ENCODE peak calls at places on chromosome 2, in eight cellular contexts. J is testis, N is pancreas, C is cardiac muscle cell, L is IMR-90, E is H9, V is GM10248, M is tibial nerve. T is an unnamed sample.

GRCh38 chr2:200774920-200775319 is 36.8 kb upstream of the BZW1 start:
- DNase-seq in M (no peak), C (no peak), E (no peak), V (no peak), N (no peak), J (no peak), L (no peak), T (no peak)

GRCh38 chr2:231933916-231934401 is 7.8 kb upstream of the NPPC start:
- DNase-seq in M (no peak), L (no peak), V (no peak), C (peak), N (no peak), E (no peak), J (peak), T (no peak)

GRCh38 chr2:114729025-114729424 is 286.6 kb downstream of the DPP10 start:
- DNase-seq in C (no peak), M (no peak), J (no peak), N (no peak), L (no peak), V (no peak), E (no peak), T (no peak)

GRCh38 chr2:228699400-228699799 is 517.9 kb upstream of the SPHKAP start:
- DNase-seq in N (no peak), V (no peak), J (no peak), L (peak), E (no peak), C (peak), M (no peak), T (no peak)

GRCh38 chr2:197309369-197310231 is 980 bp downstream of the ANKRD44 start:
- DNase-seq in V (no peak), M (no peak), N (peak), C (no peak), E (peak), L (no peak), J (peak), T (peak)

GRCh38 chr2:20187331-20187730 is 37.6 kb downstream of the SDC1 start:
- DNase-seq in M (no peak), J (no peak), V (no peak), L (no peak), N (no peak), C (no peak), E (no peak), T (no peak)

GRCh38 chr2:43226558-43226954 is at the start of gene ZFP36L2:
- DNase-seq in L (peak), M (peak), E (peak), N (peak), J (peak), V (peak), C (peak), T (peak)

GRCh38 chr2:84969511-84970265 is 1.3 kb upstream of the KCMF1 start:
- DNase-seq in M (no peak), E (no peak), L (peak), J (peak), C (peak), V (no peak), N (no peak), T (no peak)

GRCh38 chr2:218513676-218514075 is 54.5 kb downstream of the USP37 start:
- DNase-seq in M (no peak), E (no peak), C (no peak), N (no peak), V (no peak), L (peak), J (no peak), T (no peak)

GRCh38 chr2:25041928-25042320 is at the start of gene EFR3B:
- DNase-seq in V (peak), C (peak), L (peak), M (peak), J (peak), N (peak), E (peak), T (peak)

GRCh38 chr2:145685323-145686050 is 1165.6 kb upstream of the ZEB2 start:
- DNase-seq in L (peak), J (no peak), V (no peak), C (peak), E (no peak), N (no peak), M (no peak), T (no peak)

GRCh38 chr2:111946294-111947114 is 48.1 kb downstream of the MERTK start:
- DNase-seq in E (no peak), J (peak), M (no peak), V (no peak), L (peak), C (peak), N (no peak), T (no peak)

GRCh38 chr2:3463914-3464313 is 55.4 kb downstream of the ADI1 start:
- DNase-seq in L (no peak), V (no peak), J (no peak), M (peak), N (peak), E (no peak), C (no peak), T (no peak)

GRCh38 chr2:3463156-3463835 is 56.0 kb downstream of the ADI1 start:
- DNase-seq in J (no peak), M (peak), E (no peak), C (no peak), N (peak), V (no peak), L (no peak), T (no peak)

GRCh38 chr2:3461781-3462492 is 57.4 kb downstream of the ADI1 start:
- DNase-seq in J (peak), E (no peak), L (peak), N (peak), V (peak), C (peak), M (peak), T (no peak)

GRCh38 chr2:3460831-3461544 is 58.3 kb downstream of the ADI1 start:
- DNase-seq in V (no peak), N (peak), J (peak), E (peak), C (no peak), M (peak), L (no peak), T (no peak)

DNA sequence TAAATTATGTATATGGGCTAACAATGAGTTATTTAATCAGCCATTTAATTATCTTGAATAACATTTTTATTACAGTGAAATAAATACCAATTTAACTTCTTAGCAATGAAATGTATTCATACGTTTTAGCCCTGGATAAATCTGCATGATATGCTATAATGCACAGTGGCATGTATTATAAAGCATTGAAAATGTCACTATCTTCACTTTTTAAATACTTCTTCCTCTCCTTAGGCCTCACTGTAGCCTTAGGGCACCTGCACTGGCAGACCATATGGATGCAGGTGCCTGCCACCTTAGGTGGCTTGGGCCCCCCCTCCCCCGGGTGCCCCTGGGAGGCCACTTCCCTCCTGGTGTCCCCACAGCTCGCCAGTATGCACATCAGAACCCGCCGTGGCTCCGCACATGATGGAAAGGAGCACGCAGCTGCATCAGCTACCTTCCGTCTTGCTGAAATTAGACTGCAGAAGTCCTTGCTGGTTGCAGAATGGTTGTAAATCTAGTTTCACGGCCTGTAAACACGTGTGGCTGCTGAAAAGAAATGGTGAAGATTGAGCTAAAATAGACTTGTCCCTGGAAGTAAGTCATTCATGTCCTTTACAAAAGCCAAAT is 56.7 kb downstream of the ADI1 start:
- DNase-seq in C (no peak), V (no peak), J (no peak), N (no peak), L (no peak), E (no peak), M (peak), T (no peak)
- TF ChIP-seq CTCF in C (no peak), V (no peak), J (no peak), N (no peak), L (no peak), E (no peak), M (no peak), T (no peak)

GRCh38 chr2:241258505-241259160 is 56.8 kb downstream of the HDLBP start:
- DNase-seq in M (no peak), C (no peak), J (no peak), L (no peak), V (no peak), E (peak), N (no peak), T (no peak)

GRCh38 chr2:241254904-241255351 is 60.5 kb downstream of the HDLBP start:
- DNase-seq in N (peak), M (no peak), E (no peak), J (no peak), V (no peak), L (no peak), C (no peak), T (no peak)

GRCh38 chr2:241256168-241256545 is 59.3 kb downstream of the HDLBP start:
- DNase-seq in E (peak), N (peak), J (peak), C (no peak), M (no peak), V (no peak), L (no peak), T (no peak)

GRCh38 chr2:241255542-241256167 is 59.8 kb downstream of the HDLBP start:
- DNase-seq in N (peak), J (peak), E (peak), M (no peak), L (no peak), V (no peak), C (no peak), T (no peak)

GRCh38 chr2:241257419-241258032 is 57.9 kb downstream of the HDLBP start:
- DNase-seq in J (peak), L (no peak), C (no peak), E (no peak), V (no peak), M (no peak), N (no peak), T (no peak)
- TF ChIP-seq CTCF in J (no peak), L (peak), C (peak), E (no peak), V (peak), M (no peak), N (no peak), T (no peak)

GRCh38 chr2:180520206-180520605 is 460.2 kb upstream of the UBE2E3 start:
- DNase-seq in E (no peak), V (no peak), L (peak), J (no peak), N (no peak), M (no peak), C (peak), T (no peak)
- TF ChIP-seq CTCF in E (no peak), V (no peak), L (peak), J (no peak), N (no peak), M (no peak), C (no peak), T (no peak)

DNA sequence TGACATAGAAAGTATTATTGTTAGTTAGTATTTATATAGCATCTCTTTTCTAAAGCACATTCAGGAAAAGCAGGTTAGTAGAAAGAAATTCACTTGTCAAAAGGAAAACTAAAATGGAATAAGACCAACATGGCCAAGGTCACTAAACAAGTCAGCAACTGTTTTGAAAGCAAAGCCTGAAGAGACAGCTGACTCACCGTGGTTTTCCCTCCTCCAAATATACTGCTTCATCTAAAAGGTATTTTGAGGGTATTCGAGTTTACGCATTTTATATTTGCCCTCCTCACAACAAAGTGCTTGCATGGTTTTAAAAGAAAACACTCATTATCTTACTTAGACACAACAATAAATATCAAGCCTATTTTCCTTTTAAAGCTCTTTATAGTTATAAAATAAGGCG is 24.0 kb downstream of the ZNF385B start:
- DNase-seq in J (no peak), E (no peak), L (peak), M (no peak), C (peak), V (no peak), N (no peak), T (no peak)
- TF ChIP-seq CTCF in J (no peak), E (no peak), L (no peak), M (no peak), C (no peak), V (no peak), N (no peak), T (no peak)

DNA sequence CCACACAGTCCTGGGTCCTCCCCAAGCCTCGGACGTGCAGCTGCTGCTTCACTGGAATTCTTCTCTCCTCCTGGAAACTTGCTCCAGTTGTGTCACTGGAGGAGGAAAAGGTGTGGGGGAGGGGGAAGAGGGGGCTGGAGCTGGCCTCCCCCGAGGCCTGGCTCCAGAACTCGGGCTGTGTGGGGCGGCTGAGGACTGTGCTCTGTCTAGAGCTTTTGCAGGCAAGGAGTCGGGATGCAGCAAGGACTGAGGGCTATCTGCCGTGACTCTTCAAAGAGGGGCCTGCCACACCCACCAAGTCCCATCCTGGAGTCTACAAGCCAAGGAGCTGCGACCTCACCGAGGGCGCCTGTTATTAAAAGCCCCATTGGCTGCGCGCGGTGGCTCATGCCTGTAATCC is 44.1 kb downstream of the GPC1 start:
- DNase-seq in V (no peak), L (no peak), E (peak), C (no peak), N (no peak), M (no peak), J (no peak), T (no peak)
- TF ChIP-seq CTCF in V (no peak), L (no peak), E (no peak), C (no peak), N (no peak), M (no peak), J (no peak), T (no peak)

DNA sequence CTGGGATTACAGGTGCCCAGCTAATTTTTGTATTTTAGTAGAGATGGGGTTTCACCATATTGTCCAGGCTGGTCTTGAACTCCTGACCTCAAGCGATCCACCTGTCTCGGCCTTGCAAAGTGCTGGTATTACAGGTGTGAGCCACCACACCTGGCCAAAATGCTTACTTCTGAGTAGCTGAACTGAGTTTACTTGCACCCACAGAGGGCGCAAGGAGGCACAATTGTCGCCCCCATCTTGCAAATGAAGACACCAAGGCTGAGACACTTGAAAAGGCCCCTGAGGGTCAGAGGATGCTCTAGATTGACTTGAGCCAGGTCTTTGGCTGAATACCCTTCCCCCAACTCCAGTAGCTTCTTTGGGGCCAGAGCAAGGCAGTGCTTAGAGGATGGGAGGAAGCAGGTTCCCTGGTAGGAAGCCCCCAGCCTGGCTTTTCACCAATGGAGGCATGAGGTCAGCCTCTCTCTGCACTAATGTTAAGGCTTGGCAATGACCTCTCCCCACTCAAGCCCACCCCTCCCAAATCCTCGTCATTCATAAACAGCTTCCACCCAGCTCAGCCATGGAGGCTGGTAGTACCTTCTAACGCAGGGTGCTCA is 14.5 kb upstream of the KIF1A start:
- DNase-seq in E (no peak), N (peak), C (no peak), M (no peak), V (no peak), J (no peak), L (no peak), T (no peak)
- TF ChIP-seq CTCF in E (peak), N (no peak), C (no peak), M (no peak), V (no peak), J (no peak), L (no peak), T (no peak)

T was measured in activated B cell treated with CpG ODN at 0.5 μM for 24 hours.